ENCODE peak calls at places on chromosomes 3 and 15, in nine cellular contexts. M is activated CD8-positive, alpha-beta T cell treated with anti-CD3 and anti-CD28 coated beads, Interleukin-2, amount 10 ng/mL, durations not matched to agents 7 days and 5 days; A is MCF 10A; C is cardiac fibroblast; O is activated CD4-positive, alpha-beta T cell treated with anti-CD3 and anti-CD28 coated beads, Interleukin-2, amount 50 U/mL, for 48 hours; E is dorsolateral prefrontal cortex; J is hypothalamus; Q is progenitor cell of endocrine pancreas; L is NCI-H774. I is an unnamed sample.

GRCh38 chr3:150806436-150806835 is 43.5 kb upstream of the SIAH2 start:
- DNase-seq in M (no peak), A (no peak), C (no peak), O (no peak), E (no peak), J (no peak), Q (no peak), L (no peak), I (no peak)

GRCh38 chr3:141457624-141458236 is 29.1 kb upstream of the RASA2 start:
- DNase-seq in M (no peak), A (no peak), C (no peak), O (no peak), E (no peak), J (no peak), Q (no peak), L (no peak), I (no peak)

GRCh38 chr15:36773698-36774097 is 194.3 kb downstream of the CDIN1 start:
- DNase-seq in M (no peak), A (no peak), C (no peak), O (no peak), E (no peak), J (no peak), Q (no peak), L (no peak), I (no peak)

GRCh38 chr15:59438891-59439290 is 905 bp downstream of the FAM81A start:
- DNase-seq in M (no peak), A (no peak), C (no peak), O (no peak), E (no peak), J (no peak), Q (no peak), L (peak), I (no peak)

GRCh38 chr3:101780661-101781060 is 1.6 kb downstream of the NXPE3 start:
- DNase-seq in M (no peak), A (peak), C (peak), O (no peak), E (peak), J (peak), Q (no peak), L (no peak), I (no peak)

GRCh38 chr15:56837281-56837680 is 81.2 kb upstream of the TCF12 start:
- DNase-seq in M (no peak), A (no peak), C (peak), O (no peak), E (no peak), J (no peak), Q (no peak), L (no peak), I (no peak)

GRCh38 chr3:160810360-160810759 is 54.3 kb downstream of the PPM1L start:
- DNase-seq in M (no peak), A (no peak), C (peak), O (no peak), E (no peak), J (no peak), Q (no peak), L (no peak), I (no peak)

GRCh38 chr15:30649952-30650929 is 24.3 kb downstream of the ARHGAP11B start:
- DNase-seq in M (no peak), A (peak), C (peak), O (no peak), E (no peak), J (no peak), Q (no peak), L (no peak), I (peak)

GRCh38 chr3:73074681-73075305 is 13.3 kb downstream of the EBLN2 start:
- DNase-seq in M (no peak), A (no peak), C (no peak), O (no peak), E (no peak), J (no peak), Q (no peak), L (no peak), I (no peak)

GRCh38 chr3:85571835-85572234 is 613.0 kb downstream of the CADM2 start:
- DNase-seq in M (no peak), A (peak), C (no peak), O (no peak), E (no peak), J (no peak), Q (no peak), L (no peak), I (no peak)

GRCh38 chr3:10322355-10322715 is 1.4 kb upstream of the SEC13 start:
- DNase-seq in M (peak), A (peak), C (no peak), O (peak), E (no peak), J (no peak), Q (no peak), L (no peak), I (no peak)

GRCh38 chr3:29468150-29468549 is 187.3 kb downstream of the RBMS3 start:
- DNase-seq in M (no peak), A (no peak), C (no peak), O (no peak), E (no peak), J (no peak), Q (no peak), L (no peak), I (no peak)

GRCh38 chr3:17798000-17798399 is 55.6 kb upstream of the TBC1D5 start:
- DNase-seq in M (no peak), A (no peak), C (no peak), O (no peak), E (no peak), J (no peak), Q (no peak), L (no peak), I (no peak)

GRCh38 chr3:60953406-60953805 is 297.8 kb downstream of the FHIT start:
- DNase-seq in M (no peak), A (peak), C (peak), O (no peak), E (no peak), J (no peak), Q (no peak), L (no peak), I (no peak)

GRCh38 chr3:169112153-169112892 is 551.2 kb downstream of the MECOM start:
- DNase-seq in M (no peak), A (peak), C (peak), O (no peak), E (no peak), J (no peak), Q (no peak), L (no peak), I (no peak)

GRCh38 chr15:64474846-64475245 is 14.5 kb downstream of the ZNF609 start:
- DNase-seq in M (no peak), A (no peak), C (no peak), O (no peak), E (no peak), J (no peak), Q (no peak), L (no peak), I (no peak)

GRCh38 chr3:172746476-172746875 is 4.0 kb upstream of the ECT2 start:
- DNase-seq in M (no peak), A (no peak), C (peak), O (no peak), E (no peak), J (no peak), Q (no peak), L (no peak), I (no peak)

GRCh38 chr3:144107923-144108322 is 136.3 kb downstream of the DIPK2A start:
- DNase-seq in M (no peak), A (no peak), C (no peak), O (no peak), E (peak), J (no peak), Q (no peak), L (peak), I (no peak)

GRCh38 chr15:73907018-73907394 is 19.3 kb upstream of the LOXL1 start:
- DNase-seq in M (no peak), A (no peak), C (no peak), O (no peak), E (no peak), J (no peak), Q (no peak), L (no peak), I (no peak)

GRCh38 chr3:58236527-58237237 is 910 bp upstream of the ABHD6 start:
- DNase-seq in M (no peak), A (no peak), C (peak), O (no peak), E (peak), J (no peak), Q (no peak), L (no peak), I (no peak)

GRCh38 chr3:117699058-117699457 is 989.5 kb downstream of the TUSC7 start:
- DNase-seq in M (no peak), A (no peak), C (no peak), O (no peak), E (no peak), J (no peak), Q (no peak), L (no peak), I (no peak)